ENCODE peak calls at places on chromosomes 5 and 9, in four cellular contexts. X, U, G and B are unnamed samples.
A peak's percentile ranks its signal among the peaks of the same experiment; 100 is the strongest.

GRCh38 chr5:178377583-178378270 is 145.1 kb upstream of the PHYKPL start:
- DNase-seq in U (no peak), G (no peak), X (no peak), B (no peak)

GRCh38 chr9:15543033-15543791 is 9.6 kb upstream of the CCDC171 start:
- DNase-seq in U (no peak), G (no peak), X (no peak), B (no peak)

GRCh38 chr5:102583663-102584062 is 84.9 kb upstream of the SLCO6A1 start:
- DNase-seq in U (no peak), X (no peak), G (peak; percentile 95), B (peak; percentile 81)

GRCh38 chr9:96450613-96451544 is 910 bp downstream of the HABP4 start:
- DNase-seq in X (peak; percentile 11), U (no peak), G (peak; percentile 74), B (peak; percentile 21)

GRCh38 chr5:6730407-6730806 is 17.2 kb downstream of the TENT4A start:
- DNase-seq in X (no peak), G (no peak), U (no peak), B (no peak)

GRCh38 chr5:43298459-43298858 is 14.8 kb downstream of the HMGCS1 start:
- DNase-seq in G (no peak), X (no peak), U (no peak), B (no peak)

GRCh38 chr9:76751011-76751410 is 13.2 kb upstream of the PCA3 start:
- DNase-seq in U (no peak), X (no peak), G (peak; percentile 75), B (no peak)

GRCh38 chr9:89482056-89482784 is 15.7 kb downstream of the SEMA4D start:
- DNase-seq in G (no peak), U (no peak), X (no peak), B (no peak)

GRCh38 chr9:38120961-38121360 is 51.9 kb upstream of the SHB start:
- DNase-seq in G (no peak), X (no peak), U (no peak), B (no peak)

GRCh38 chr5:135491552-135492318 is 39.6 kb upstream of the TIFAB start:
- DNase-seq in G (peak; percentile 96), X (no peak), U (no peak), B (peak; percentile 97)

GRCh38 chr5:32444946-32445758 is 612 bp upstream of the ZFR start:
- DNase-seq in U (no peak), G (peak; percentile 56), X (no peak), B (peak; percentile 33)

GRCh38 chr9:93452710-93453046 is 703 bp downstream of the FAM120AOS start:
- DNase-seq in U (no peak), X (no peak), G (peak; percentile 70), B (peak; percentile 2)

GRCh38 chr9:92652461-92652860 is 17.5 kb downstream of the IPPK start:
- DNase-seq in U (no peak), X (no peak), G (no peak), B (no peak)

GRCh38 chr9:34252670-34253459 is 74.0 kb downstream of the UBAP1 start:
- DNase-seq in G (no peak), X (no peak), U (no peak), B (peak; percentile 54)

GRCh38 chr9:121778252-121779225 is 127.1 kb downstream of the DAB2IP start:
- DNase-seq in G (peak; percentile 86), X (no peak), U (no peak), B (no peak)

GRCh38 chr5:7763621-7764072 is 87.3 kb downstream of the CFAP90 start:
- DNase-seq in U (no peak), G (peak; percentile 2), X (no peak), B (no peak)

GRCh38 chr9:133999866-134000265 is 7.7 kb upstream of the VAV2 start:
- DNase-seq in G (no peak), X (no peak), U (no peak), B (no peak)

GRCh38 chr9:130688070-130688469 is 5.5 kb upstream of the EXOSC2 start:
- DNase-seq in U (no peak), G (no peak), X (no peak), B (no peak)

GRCh38 chr5:61280205-61280604 is 51.9 kb upstream of the ZSWIM6 start:
- DNase-seq in U (no peak), G (peak; percentile 99), X (no peak), B (peak; percentile 74)

GRCh38 chr9:68489636-68490035 is 51.0 kb downstream of the TMEM252 start:
- DNase-seq in G (no peak), U (no peak), X (peak; percentile 50), B (no peak)

GRCh38 chr9:32705059-32705458 is 69.6 kb upstream of the TAF1L start:
- DNase-seq in U (no peak), X (no peak), G (no peak), B (no peak)

GRCh38 chr5:37494756-37495155 is 115.6 kb downstream of the WDR70 start:
- DNase-seq in X (no peak), U (no peak), G (peak; percentile 42), B (no peak)

GRCh38 chr9:106326493-106326892 is 536.5 kb upstream of the ZNF462 start:
- DNase-seq in X (no peak), G (no peak), U (no peak), B (no peak)

GRCh38 chr9:124256517-124257069 is 1.2 kb upstream of the NEK6 start:
- DNase-seq in X (peak; percentile 93), G (peak; percentile 80), U (no peak), B (no peak)

GRCh38 chr5:181173420-181174342 is 26.3 kb downstream of the OR2V2 start:
- DNase-seq in X (no peak), U (no peak), G (no peak), B (no peak)

GRCh38 chr5:135437796-135438560 is 9.2 kb downstream of the DCANP1 start:
- DNase-seq in U (peak; percentile 68), X (peak; percentile 83), G (peak; percentile 85), B (no peak)

GRCh38 chr5:168273056-168273980 is 18.1 kb upstream of the WWC1 start:
- DNase-seq in U (no peak), X (no peak), G (peak; percentile 68), B (peak; percentile 40)

GRCh38 chr5:55668356-55668755 is 43.8 kb downstream of the SLC38A9 start:
- DNase-seq in U (peak; percentile 77), X (peak; percentile 69), G (no peak), B (no peak)

GRCh38 chr5:178993955-178994579 is 1.1 kb downstream of the GRM6 start:
- DNase-seq in X (no peak), G (no peak), U (no peak), B (no peak)

GRCh38 chr5:81506900-81507588 is 113.1 kb upstream of the ACOT12 start:
- DNase-seq in X (peak; percentile 75), U (peak; percentile 71), G (peak; percentile 83), B (no peak)

GRCh38 chr5:122356868-122357267 is 44.8 kb downstream of the SNCAIP start:
- DNase-seq in X (no peak), U (no peak), G (no peak), B (no peak)

GRCh38 chr9:130041648-130042405 is 1.2 kb downstream of the FNBP1 start:
- DNase-seq in G (peak; percentile 55), X (no peak), U (no peak), B (no peak)

GRCh38 chr5:167730121-167730520 is 561.3 kb upstream of the WWC1 start:
- DNase-seq in U (peak; percentile 92), X (peak; percentile 97), G (no peak), B (no peak)